ENCODE peak calls at places on chromosomes 13 and 19, in four cellular contexts. U is breast epithelium, W is SK-N-SH, R is sigmoid colon. T is an unnamed sample.
A peak's percentile ranks its signal among the peaks of the same experiment; 100 is the strongest.

GRCh38 chr13:111511805-111512504 is 191.5 kb downstream of the TEX29 start:
- DNase-seq in U (no peak), W (no peak), R (no peak), T (peak; percentile 50)

GRCh38 chr19:590396-590745 is 690 bp downstream of the HCN2 start:
- DNase-seq in U (no peak), W (peak; percentile 68), R (no peak), T (no peak)

GRCh38 chr13:99976502-99977115 is 5.0 kb upstream of the ZIC2 start:
- DNase-seq in U (no peak), W (no peak), R (no peak), T (no peak)

GRCh38 chr19:52170863-52171320 is 529 bp downstream of the ZNF836 start:
- DNase-seq in U (no peak), W (peak; percentile 58), R (peak; percentile 67), T (peak; percentile 84)

GRCh38 chr19:15292847-15293582 is 39.3 kb downstream of the BRD4 start:
- DNase-seq in U (no peak), W (no peak), R (no peak), T (peak; percentile 39)

GRCh38 chr13:99217461-99218101 is 16.9 kb downstream of the UBAC2 start:
- DNase-seq in U (no peak), W (no peak), R (no peak), T (peak; percentile 81)

GRCh38 chr19:58204566-58204965 is 21.7 kb downstream of the ZNF274 start:
- DNase-seq in U (no peak), W (no peak), R (no peak), T (no peak)

GRCh38 chr19:50008532-50008931 is 16.6 kb downstream of the VRK3 start:
- DNase-seq in U (no peak), W (no peak), R (no peak), T (no peak)

GRCh38 chr19:50199254-50199545 is 4.2 kb upstream of the MYH14 start:
- DNase-seq in U (no peak), W (no peak), R (no peak), T (no peak)

GRCh38 chr13:75725784-75726183 is 89.7 kb downstream of the LMO7 start:
- DNase-seq in U (no peak), W (no peak), R (no peak), T (no peak)

GRCh38 chr19:40444181-40445005 is at the start of gene SERTAD3:
- DNase-seq in U (peak; percentile 97), W (peak; percentile 96), R (peak; percentile 99), T (peak; percentile 99)

GRCh38 chr19:4932711-4933110 is 23.4 kb downstream of the UHRF1 start:
- DNase-seq in U (no peak), W (no peak), R (no peak), T (no peak)

GRCh38 chr19:58229255-58229639 is 533 bp downstream of the ZNF544 start:
- DNase-seq in U (no peak), W (peak; percentile 44), R (no peak), T (no peak)

GRCh38 chr13:26062853-26063444 is 11.1 kb upstream of the SHISA2 start:
- DNase-seq in U (no peak), W (peak; percentile 47), R (no peak), T (no peak)

GRCh38 chr13:36275190-36276002 is 22.2 kb downstream of the CCDC169 start:
- DNase-seq in U (no peak), W (peak; percentile 39), R (no peak), T (no peak)

GRCh38 chr13:106602178-106602577 is 34.2 kb upstream of the ARGLU1 start:
- DNase-seq in U (no peak), W (no peak), R (no peak), T (no peak)

GRCh38 chr19:51194527-51195315 is 30.2 kb upstream of the CD33 start:
- DNase-seq in U (no peak), W (no peak), R (no peak), T (no peak)

GRCh38 chr19:406121-406711 is 2.7 kb downstream of the C2CD4C start:
- DNase-seq in U (peak; percentile 48), W (no peak), R (no peak), T (peak; percentile 60)

GRCh38 chr19:6465006-6465405 is 935 bp downstream of the CRB3 start:
- DNase-seq in U (no peak), W (no peak), R (no peak), T (no peak)

GRCh38 chr19:7426986-7427385 is 61.8 kb downstream of the PEX11G start:
- DNase-seq in U (no peak), W (no peak), R (no peak), T (no peak)

GRCh38 chr19:5154799-5155426 is 185.7 kb downstream of the PTPRS start:
- DNase-seq in U (no peak), W (peak; percentile 33), R (no peak), T (peak; percentile 41)

GRCh38 chr13:104594801-104595200 is 1528.6 kb upstream of the SLC10A2 start:
- DNase-seq in U (no peak), W (no peak), R (no peak), T (no peak)

GRCh38 chr19:16069813-16070365 is 6.4 kb upstream of the TPM4 start:
- DNase-seq in U (no peak), W (no peak), R (peak; percentile 70), T (peak; percentile 83)

GRCh38 chr13:108963846-108964600 is 334.6 kb downstream of the MYO16 start:
- DNase-seq in U (no peak), W (no peak), R (no peak), T (no peak)

GRCh38 chr19:12783226-12783848 is 7.9 kb upstream of the JUNB start:
- DNase-seq in U (no peak), W (no peak), R (no peak), T (no peak)

GRCh38 chr19:5951338-5951861 is 26.5 kb downstream of the RANBP3 start:
- DNase-seq in U (no peak), W (no peak), R (peak; percentile 66), T (peak; percentile 85)

GRCh38 chr13:59532405-59532804 is 631.3 kb downstream of the DIAPH3 start:
- DNase-seq in U (no peak), W (no peak), R (no peak), T (no peak)

GRCh38 chr13:59533561-59534337 is 630.0 kb downstream of the DIAPH3 start:
- DNase-seq in U (no peak), W (no peak), R (no peak), T (no peak)

GRCh38 chr13:59534806-59535205 is 628.9 kb downstream of the DIAPH3 start:
- DNase-seq in U (no peak), W (no peak), R (no peak), T (no peak)

GRCh38 chr13:59527500-59527899 is 636.2 kb downstream of the DIAPH3 start:
- DNase-seq in U (no peak), W (no peak), R (no peak), T (no peak)

DNA sequence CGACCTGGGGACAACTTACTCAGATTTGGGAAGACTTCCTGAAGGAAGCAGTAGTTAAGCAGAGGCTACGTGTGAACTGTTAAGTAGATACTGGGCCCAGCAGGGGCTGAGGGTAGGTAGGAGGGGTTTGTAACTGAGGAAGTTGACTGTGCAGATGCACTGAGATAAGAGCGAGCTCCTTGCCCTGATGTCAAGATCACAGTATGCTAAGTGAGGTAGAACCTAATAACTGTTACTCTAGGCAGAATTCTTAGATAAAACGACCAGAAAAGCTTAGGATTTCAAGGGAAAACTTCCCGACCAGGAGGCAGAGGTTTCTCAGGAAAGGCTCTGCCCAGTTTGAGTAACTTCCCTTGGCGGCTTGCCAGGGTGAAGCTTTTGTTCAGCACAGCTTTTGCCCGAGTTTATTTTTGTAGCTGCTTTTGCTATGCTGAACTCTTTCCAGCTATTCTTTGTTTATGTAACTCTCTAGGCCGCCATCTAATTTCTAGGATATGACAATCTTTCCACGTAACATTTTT is 632.1 kb downstream of the DIAPH3 start:
- DNase-seq in U (peak; percentile 62), W (no peak), R (peak; percentile 88), T (peak; percentile 82)
- TF ChIP-seq POLR2AphosphoS5 in U (no peak), W (no peak), R (peak; percentile 16), T (no peak)

GRCh38 chr19:13843104-13843921 is 33.6 kb upstream of the NANOS3 start:
- DNase-seq in U (peak; percentile 84), W (peak; percentile 58), R (peak; percentile 86), T (peak; percentile 84)
- H3K4me1 ChIP-seq in U (peaks cover 28% of the 10 kb centered on the region), W (peaks cover 58% of the 10 kb centered on the region), R (peaks cover 66% of the 10 kb centered on the region), T (peaks cover 94% of the 10 kb centered on the region)

DNA sequence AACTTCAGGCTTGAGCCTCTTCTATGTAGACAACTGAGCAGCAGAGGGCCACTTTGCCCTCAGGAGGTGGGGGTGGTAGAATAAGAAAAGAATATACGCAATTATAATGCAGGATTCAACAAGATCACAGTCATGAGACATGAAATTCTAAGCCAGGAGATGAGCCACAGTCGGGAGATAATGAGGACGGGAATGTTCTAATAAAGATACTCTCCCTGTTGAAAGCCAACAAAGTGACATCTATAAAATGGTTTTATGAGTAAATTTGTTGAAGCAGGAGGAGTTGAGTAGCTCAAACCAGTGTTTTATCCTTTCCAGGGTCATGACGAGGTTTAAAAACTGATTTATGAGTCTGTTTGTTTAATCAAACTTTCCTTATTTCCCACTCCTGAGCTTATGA is 152.0 kb upstream of the SERP2 start:
- DNase-seq in U (no peak), W (no peak), R (peak; percentile 70), T (no peak)
- TF ChIP-seq POLR2AphosphoS5 in U (no peak), W (no peak), R (peak; percentile 89), T (no peak)

DNA sequence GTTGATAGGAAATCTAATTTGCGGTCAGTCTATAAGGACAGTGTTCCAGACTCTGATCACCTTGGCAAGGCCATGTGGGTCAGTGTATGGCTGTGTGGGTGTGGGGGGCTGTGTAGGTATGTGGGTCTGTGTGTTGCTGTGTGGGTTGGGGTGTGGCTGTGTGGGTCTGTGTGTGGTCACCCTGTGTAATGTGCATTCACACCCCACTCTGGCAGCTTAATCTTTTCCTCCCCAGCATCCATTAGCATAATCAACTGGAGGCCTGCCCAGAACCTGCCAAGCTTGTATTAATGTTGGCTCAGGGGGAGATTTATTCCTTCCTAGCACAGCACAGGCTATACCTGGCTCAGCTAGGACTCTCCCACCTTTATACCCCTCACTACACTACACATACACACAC is 203.2 kb downstream of the TUBA3C start:
- DNase-seq in U (no peak), W (no peak), R (no peak), T (no peak)
- H3K4me1 ChIP-seq in U (no peaks in the 10 kb centered on the region), W (no peaks in the 10 kb centered on the region), R (no peaks in the 10 kb centered on the region), T (no peaks in the 10 kb centered on the region)

DNA sequence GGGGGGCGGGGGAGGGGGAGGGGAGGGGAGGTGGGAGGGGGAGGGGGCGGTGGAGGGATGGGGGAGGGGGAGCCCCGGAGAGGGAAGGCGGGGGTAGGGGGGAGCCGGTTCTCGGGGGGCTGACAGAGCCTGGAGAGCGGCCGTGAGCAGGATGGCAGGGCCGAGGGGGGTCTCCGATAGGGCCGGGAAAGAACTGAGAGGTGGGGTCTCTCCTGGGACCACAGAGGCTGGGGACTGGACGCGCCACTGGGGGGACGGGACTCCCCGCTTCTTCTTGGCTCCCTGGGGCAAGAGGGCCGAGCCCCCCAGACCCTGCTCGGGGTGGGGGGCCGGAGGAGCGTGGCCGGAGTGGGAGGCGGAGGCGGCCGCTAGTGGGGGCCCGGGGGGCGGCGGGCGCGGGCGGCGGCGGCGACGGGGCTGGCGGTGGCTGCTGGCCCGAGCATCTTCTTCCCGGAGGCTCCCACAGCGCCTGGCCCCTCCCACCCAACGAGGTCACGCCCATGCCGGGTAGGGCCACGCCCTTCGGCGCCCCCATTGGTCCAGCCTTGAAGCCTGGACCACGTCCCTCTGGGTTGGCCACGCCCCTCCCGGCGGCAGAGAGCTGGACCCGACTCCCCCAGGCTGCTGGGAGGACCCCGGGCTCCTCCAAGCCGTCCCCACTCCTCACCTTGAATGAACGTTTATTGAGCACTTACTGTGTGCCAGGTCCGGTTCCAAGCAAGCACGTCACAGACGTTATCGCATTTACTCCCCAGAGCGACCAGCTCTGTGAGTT is at the start of gene NOVA2:
- DNase-seq in U (no peak), W (peak; percentile 100), R (peak; percentile 75), T (peak; percentile 83)
- TF ChIP-seq POLR2AphosphoS5 in U (no peak), W (no peak), R (peak; percentile 13), T (no peak)

T was measured in spleen.